ENCODE peak calls at places on chromosomes 13 and 19, in five cellular contexts. N is GM12878, V is SK-N-SH, Q is HepG2, B is IMR-90. R is an unnamed sample.

GRCh38 chr19:10858204-10858828 is 10.1 kb downstream of the C19orf38 start:
- DNase-seq in V (peak; percentile 69), B (no peak), N (no peak), Q (no peak), R (peak; percentile 73)

GRCh38 chr13:23922005-23922932 is 25.0 kb upstream of the C1QTNF9B start:
- DNase-seq in N (no peak), V (no peak), B (peak; percentile 31), Q (no peak), R (no peak)

GRCh38 chr19:38932425-38933179 is 1.9 kb downstream of the MRPS12 start:
- DNase-seq in V (no peak), B (peak; percentile 44), N (no peak), Q (peak; percentile 63), R (no peak)

GRCh38 chr13:98144501-98145350 is 1.8 kb downstream of the FARP1 start:
- DNase-seq in V (peak; percentile 34), Q (peak; percentile 86), B (peak; percentile 77), N (no peak), R (no peak)

GRCh38 chr19:30431591-30431990 is 59.4 kb downstream of the ZNF536 start:
- DNase-seq in V (no peak), Q (no peak), N (no peak), B (no peak), R (no peak)

GRCh38 chr13:62684359-62684758 is 1268.7 kb upstream of the PCDH20 start:
- DNase-seq in Q (no peak), V (no peak), B (no peak), N (no peak), R (no peak)

GRCh38 chr13:21595546-21595822 is 8.5 kb downstream of the MICU2 start:
- DNase-seq in V (no peak), N (peak; percentile 17), B (no peak), Q (no peak), R (no peak)

GRCh38 chr13:39634956-39635355 is 20.5 kb upstream of the COG6 start:
- DNase-seq in N (no peak), Q (no peak), V (no peak), B (no peak), R (no peak)

GRCh38 chr19:32041681-32042292 is 303.6 kb upstream of the ZNF507 start:
- DNase-seq in V (peak; percentile 72), B (peak; percentile 31), N (no peak), Q (peak; percentile 16), R (peak; percentile 46)

GRCh38 chr19:5076440-5077208 is 107.7 kb downstream of the KDM4B start:
- DNase-seq in B (no peak), V (no peak), Q (no peak), N (no peak), R (no peak)

GRCh38 chr19:8444677-8445487 is at the start of gene HNRNPM:
- DNase-seq in B (peak; percentile 95), N (peak; percentile 91), V (peak; percentile 99), Q (peak; percentile 95), R (peak; percentile 99)

GRCh38 chr13:48580185-48580803 is 47.4 kb upstream of the RCBTB2 start:
- DNase-seq in B (peak; percentile 56), Q (peak; percentile 52), N (no peak), V (peak; percentile 45), R (peak; percentile 40)

GRCh38 chr13:83733293-83733692 is 149.0 kb downstream of the SLITRK1 start:
- DNase-seq in V (no peak), Q (no peak), N (no peak), B (no peak), R (no peak)

GRCh38 chr19:5170329-5170745 is 170.3 kb downstream of the PTPRS start:
- DNase-seq in V (peak; percentile 58), B (no peak), N (no peak), Q (no peak), R (peak; percentile 54)

GRCh38 chr19:28987177-28987576 is 225.8 kb downstream of the UQCRFS1 start:
- DNase-seq in Q (no peak), N (no peak), B (no peak), V (no peak), R (no peak)

GRCh38 chr13:51125495-51126226 is 14.6 kb upstream of the C13orf42 start:
- DNase-seq in B (peak; percentile 54), Q (peak; percentile 63), V (peak; percentile 73), N (peak; percentile 16), R (peak; percentile 55)

GRCh38 chr13:47188802-47189201 is 291.9 kb upstream of the HTR2A start:
- DNase-seq in V (no peak), N (no peak), Q (no peak), B (peak; percentile 66), R (no peak)

GRCh38 chr19:53906211-53907192 is 2.6 kb upstream of the CACNG7 start:
- DNase-seq in V (peak; percentile 85), N (no peak), B (no peak), Q (no peak), R (peak; percentile 74)

GRCh38 chr19:46197314-46198070 is 32.0 kb upstream of the IGFL1 start:
- DNase-seq in V (no peak), Q (no peak), N (no peak), B (no peak), R (no peak)

GRCh38 chr19:51139299-51140018 is 2.6 kb upstream of the SIGLEC7 start:
- DNase-seq in Q (no peak), B (no peak), V (no peak), N (no peak), R (no peak)

GRCh38 chr19:3192684-3193083 is 7.0 kb downstream of the NCLN start:
- DNase-seq in B (no peak), N (no peak), V (no peak), Q (no peak), R (no peak)

GRCh38 chr19:19461671-19462622 is 53.4 kb downstream of the TSSK6 start:
- DNase-seq in Q (peak; percentile 65), B (no peak), N (no peak), V (peak; percentile 94), R (peak; percentile 80)

GRCh38 chr19:6414793-6415591 is 9.6 kb downstream of the KHSRP start:
- DNase-seq in V (peak; percentile 36), B (no peak), Q (no peak), N (no peak), R (peak; percentile 27)

GRCh38 chr19:6413291-6413690 is 11.3 kb downstream of the KHSRP start:
- DNase-seq in Q (no peak), V (peak; percentile 26), B (no peak), N (no peak), R (no peak)

GRCh38 chr19:6409346-6409745 is 15.3 kb downstream of the KHSRP start:
- DNase-seq in B (no peak), V (no peak), N (no peak), Q (no peak), R (no peak)

GRCh38 chr19:6414033-6414643 is 10.5 kb downstream of the KHSRP start:
- DNase-seq in B (no peak), Q (no peak), V (peak; percentile 35), N (no peak), R (no peak)

DNA sequence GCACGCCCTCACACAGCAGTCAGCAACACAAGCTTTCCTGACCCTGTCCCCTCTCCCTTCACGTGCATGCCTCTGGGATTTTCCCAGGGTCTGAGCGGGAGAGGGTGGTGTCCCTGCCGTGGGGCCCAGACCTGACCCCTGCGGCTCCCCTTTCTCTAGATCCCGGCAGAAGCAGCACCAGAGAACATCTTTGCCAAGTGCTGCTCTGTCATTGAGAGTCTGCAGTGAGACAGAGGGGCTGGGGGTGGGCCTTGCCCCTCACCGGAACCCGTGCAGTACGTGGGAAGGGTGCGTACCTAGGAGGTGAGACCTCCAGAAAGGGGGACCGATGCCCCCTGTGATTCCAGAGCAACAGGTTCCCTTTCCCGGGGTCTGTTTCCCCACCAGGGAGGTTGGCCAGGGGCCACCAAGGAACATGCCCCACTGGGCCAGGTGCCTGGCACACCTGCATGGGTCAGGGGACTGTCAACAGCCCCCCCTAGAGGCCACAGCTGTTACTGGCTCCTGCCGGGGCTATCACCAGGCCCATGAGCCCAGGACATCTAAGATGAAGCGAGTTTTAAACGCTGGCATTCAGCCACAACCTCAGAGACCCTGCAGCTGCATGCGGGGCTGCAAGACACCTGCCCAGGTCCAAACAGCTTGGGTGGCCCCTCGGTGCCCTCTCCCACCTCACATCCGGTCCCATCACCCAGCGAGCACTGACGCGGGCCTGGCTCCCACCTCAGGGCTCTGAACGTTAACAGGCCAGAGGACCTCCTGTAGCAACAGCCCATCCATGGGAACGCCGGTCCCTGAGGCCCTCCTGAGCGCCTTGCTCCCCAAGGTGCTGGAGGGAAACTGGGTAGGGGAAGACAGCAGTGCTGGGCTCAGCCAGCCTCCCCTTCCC is 12.3 kb downstream of the KHSRP start:
- DNase-seq in N (no peak), Q (peak; percentile 49), B (no peak), V (peak; percentile 78), R (peak; percentile 66)
- TF ChIP-seq MXI1 in N (no peak), Q (no peak), B (no peak), V (no peak), R (no peak)

GRCh38 chr13:30142502-30143211 is 164.7 kb downstream of the KATNAL1 start:
- DNase-seq in Q (peak; percentile 6), B (peak; percentile 99), V (peak; percentile 75), N (no peak), R (no peak)
- TF ChIP-seq MXI1 in Q (no peak), B (peak; percentile 98), V (peak; percentile 91), N (peak; percentile 16), R (no peak)

DNA sequence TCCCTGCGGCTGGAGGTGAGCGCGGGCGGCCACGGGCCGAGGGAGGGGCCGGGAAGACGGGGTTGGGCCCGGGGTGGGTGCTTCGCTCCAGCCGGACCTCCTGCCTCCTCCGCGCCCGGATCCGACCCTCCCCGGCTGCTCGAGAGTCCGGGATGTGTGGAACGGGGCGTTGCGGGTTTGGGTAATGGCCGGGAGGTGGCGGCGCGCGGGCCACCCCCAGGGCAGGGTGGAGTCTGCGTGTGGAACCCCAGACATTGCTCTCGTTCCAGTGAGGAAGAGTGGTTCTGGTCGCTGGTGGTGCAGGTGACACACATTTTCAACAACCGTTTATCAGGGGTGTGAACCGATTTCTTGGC is 38.8 kb downstream of the ARHGEF7 start:
- DNase-seq in Q (peak; percentile 38), B (no peak), N (no peak), V (no peak), R (peak; percentile 60)
- TF ChIP-seq MXI1 in Q (no peak), B (no peak), N (no peak), V (no peak), R (no peak)

GRCh38 chr13:94947392-94947791 is 235.0 kb upstream of the SOX21 start:
- DNase-seq in Q (no peak), V (no peak), N (no peak), B (no peak), R (no peak)
- TF ChIP-seq MXI1 in Q (no peak), V (no peak), N (no peak), B (no peak), R (no peak)

GRCh38 chr13:110887955-110888333 is 26.9 kb downstream of the ANKRD10 start:
- DNase-seq in N (no peak), Q (no peak), V (no peak), B (no peak), R (no peak)
- TF ChIP-seq MXI1 in N (no peak), Q (no peak), V (no peak), B (no peak), R (no peak)

DNA sequence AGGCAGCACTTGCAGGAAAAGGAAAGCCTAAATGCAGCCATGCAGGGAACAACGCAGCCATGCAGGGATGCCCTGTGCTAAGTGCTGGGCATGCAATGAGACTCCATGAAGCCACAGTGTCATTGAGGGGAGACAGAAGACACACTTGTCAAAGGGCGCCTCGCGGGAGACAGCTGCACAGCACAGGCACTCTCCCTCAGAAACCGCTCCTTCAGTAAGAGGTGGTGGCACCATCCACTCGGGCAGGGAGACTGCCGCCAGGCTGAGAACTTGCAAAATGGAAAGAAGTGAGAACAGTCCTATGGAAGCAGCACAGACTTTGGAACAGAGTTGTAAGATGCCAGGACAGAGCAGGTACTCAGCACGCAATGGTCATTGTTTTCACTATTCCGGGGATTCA is 51.1 kb downstream of the GGACT start:
- DNase-seq in B (no peak), N (no peak), V (no peak), Q (no peak), R (no peak)
- TF ChIP-seq MXI1 in B (no peak), N (no peak), V (no peak), Q (no peak), R (no peak)